ENCODE peak calls at places on chromosomes 3 and 15, in five cellular contexts. K is right cardiac atrium; G is CD4-positive, CD25-positive, alpha-beta regulatory T cell; T is lower lobe of right lung; U is left lung. E is an unnamed sample.

GRCh38 chr3:148459931-148460513 is 237.7 kb upstream of the AGTR1 start:
- ATAC-seq in K (no peak), U (no peak), G (no peak), T (no peak), E (no peak)

GRCh38 chr15:69599271-69599670 is 146.7 kb downstream of the RPLP1 start:
- ATAC-seq in U (no peak), T (no peak), K (no peak), G (no peak), E (no peak)

GRCh38 chr15:69627548-69628158 is 175.0 kb downstream of the RPLP1 start:
- ATAC-seq in U (peak), K (no peak), G (no peak), T (no peak), E (no peak)

GRCh38 chr3:103047640-103048370 is 613.0 kb downstream of the ZPLD1 start:
- ATAC-seq in U (peak), T (no peak), G (no peak), K (no peak), E (no peak)

GRCh38 chr15:60933914-60934885 is 294.9 kb downstream of the RORA start:
- ATAC-seq in U (no peak), T (no peak), K (no peak), G (no peak), E (no peak)

GRCh38 chr3:77039606-77040553 is at the start of gene ROBO2:
- ATAC-seq in G (no peak), K (peak), U (peak), T (peak), E (peak)

GRCh38 chr3:94626599-94626998 is 563.7 kb downstream of the NSUN3 start:
- ATAC-seq in T (no peak), U (no peak), G (no peak), K (no peak), E (no peak)

GRCh38 chr3:151384741-151385174 is at the start of gene P2RY12:
- ATAC-seq in T (peak), U (peak), G (no peak), K (peak), E (no peak)

GRCh38 chr3:68088216-68088615 is 433.8 kb upstream of the SUCLG2 start:
- ATAC-seq in G (peak), K (no peak), U (no peak), T (no peak), E (no peak)

GRCh38 chr3:123295901-123296250 is 94.1 kb downstream of the SEC22A start:
- ATAC-seq in U (no peak), T (no peak), K (no peak), G (no peak), E (no peak)

GRCh38 chr3:52874160-52874701 is 23.1 kb downstream of the STIMATE start:
- ATAC-seq in K (no peak), G (no peak), U (no peak), T (no peak), E (no peak)

GRCh38 chr3:71921036-71921435 is 136.1 kb upstream of the PROK2 start:
- ATAC-seq in T (no peak), K (no peak), U (no peak), G (no peak), E (no peak)

GRCh38 chr15:58749532-58750337 is at the start of gene ADAM10:
- ATAC-seq in T (peak), K (peak), G (peak), U (peak), E (peak)

GRCh38 chr3:125602752-125603649 is 7.7 kb upstream of the OSBPL11 start:
- ATAC-seq in G (no peak), K (peak), U (peak), T (no peak), E (no peak)

GRCh38 chr15:41396111-41396510 is 6.2 kb downstream of the NDUFAF1 start:
- ATAC-seq in T (peak), K (no peak), U (peak), G (no peak), E (no peak)

GRCh38 chr3:190849607-190850006 is 12.9 kb downstream of the GMNC start:
- ATAC-seq in U (no peak), T (no peak), K (no peak), G (no peak), E (no peak)

GRCh38 chr3:107919239-107919638 is 171.6 kb downstream of the CD47 start:
- ATAC-seq in T (no peak), G (no peak), K (no peak), U (no peak), E (no peak)

GRCh38 chr3:49654955-49655556 is 19.1 kb upstream of the APEH start:
- ATAC-seq in G (no peak), K (no peak), U (no peak), T (no peak), E (no peak)

GRCh38 chr15:31758126-31758525 is 272.2 kb upstream of the CHRNA7 start:
- ATAC-seq in G (no peak), K (no peak), U (no peak), T (no peak), E (no peak)

GRCh38 chr15:42094512-42094963 is at the start of gene PLA2G4D:
- ATAC-seq in K (no peak), T (peak), G (no peak), U (peak), E (no peak)

GRCh38 chr3:72724070-72724469 is 124.2 kb downstream of the SHQ1 start:
- ATAC-seq in U (peak), K (no peak), G (no peak), T (peak), E (no peak)

GRCh38 chr15:52284164-52284563 is 11.4 kb downstream of the MYO5C start:
- ATAC-seq in T (no peak), U (no peak), G (no peak), K (no peak), E (no peak)

GRCh38 chr3:14478943-14479550 is 61.1 kb downstream of the GRIP2 start:
- ATAC-seq in K (no peak), G (no peak), T (no peak), U (no peak), E (no peak)

GRCh38 chr3:142943870-142944269 is 19.6 kb downstream of the PAQR9 start:
- ATAC-seq in K (no peak), U (no peak), T (no peak), G (no peak), E (no peak)

GRCh38 chr3:107753494-107753893 is 230.7 kb downstream of the BBX start:
- ATAC-seq in G (peak), T (peak), K (peak), U (peak), E (no peak)

GRCh38 chr15:79240036-79240435 is 42.5 kb upstream of the ANKRD34C start:
- ATAC-seq in T (no peak), G (no peak), K (no peak), U (no peak), E (no peak)

GRCh38 chr15:41498657-41499056 is 5.0 kb downstream of the ITPKA start:
- ATAC-seq in T (no peak), G (no peak), U (no peak), K (no peak), E (no peak)

GRCh38 chr15:41797194-41797593 is 22.9 kb downstream of the MAPKBP1 start:
- ATAC-seq in G (no peak), T (no peak), K (no peak), U (no peak), E (no peak)

DNA sequence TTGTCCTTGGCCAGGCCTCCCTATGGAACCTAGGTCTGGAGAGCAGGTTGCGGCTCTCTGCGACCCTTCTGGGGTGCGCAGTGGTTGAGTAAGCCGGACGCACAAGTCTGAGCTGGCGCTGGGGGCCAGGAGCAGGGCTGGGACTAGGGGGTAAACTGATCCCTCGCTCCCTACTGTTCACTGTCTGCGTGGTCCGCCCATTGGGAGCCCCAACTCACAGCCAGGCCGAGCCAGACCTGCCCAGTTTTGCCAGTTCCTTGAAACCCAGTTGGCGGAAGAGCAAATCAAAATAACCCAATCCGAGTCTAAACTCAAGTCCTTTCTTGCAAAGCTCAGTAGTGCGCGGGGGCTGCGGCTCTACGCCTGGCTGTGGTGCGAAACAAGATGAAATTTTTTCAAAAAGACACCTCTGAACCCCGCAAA is 17.5 kb downstream of the RGMA start:
- ATAC-seq in T (no peak), K (no peak), G (no peak), U (peak), E (no peak)
- H3K4me3 ChIP-seq in T (peak), K (peak), G (no peak), U (peak), E (peak)

GRCh38 chr15:40045572-40046217 is 6.7 kb upstream of the SRP14 start:
- ATAC-seq in U (peak), K (peak), T (no peak), G (no peak), E (peak)
- H3K4me3 ChIP-seq in U (no peak), K (no peak), T (peak), G (no peak), E (no peak)

DNA sequence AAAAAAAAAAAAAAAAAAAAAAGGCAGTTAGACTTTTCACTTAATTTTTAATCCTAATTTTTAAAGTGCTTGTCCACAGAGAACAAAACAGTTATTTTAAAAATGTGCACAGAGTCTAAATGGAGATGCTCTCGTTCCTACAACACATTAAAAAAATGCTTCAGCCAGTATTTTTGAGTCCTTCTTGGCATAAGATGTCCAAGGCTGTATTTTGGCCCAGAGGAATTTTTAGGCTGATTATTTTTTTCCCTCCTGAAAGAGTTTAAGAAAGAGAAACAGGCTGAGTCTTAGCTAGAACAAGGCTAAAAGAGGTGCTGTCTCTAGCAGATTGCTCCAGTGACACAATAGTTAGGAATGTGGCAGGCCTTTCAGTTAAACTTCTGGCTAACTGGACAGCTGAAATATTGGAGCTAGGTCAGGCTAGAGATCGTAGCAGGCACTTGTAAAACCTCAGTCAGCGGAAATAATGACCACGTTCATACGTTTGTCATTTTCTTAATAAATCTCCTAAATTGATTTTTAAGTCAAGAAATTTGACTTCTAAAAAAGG is 271.5 kb upstream of the RARB start:
- ATAC-seq in G (no peak), K (peak), U (peak), T (peak), E (peak)
- H3K4me3 ChIP-seq in G (no peak), K (no peak), U (no peak), T (no peak), E (no peak)

GRCh38 chr15:101625980-101626379 is 26.2 kb downstream of the TM2D3 start:
- ATAC-seq in U (no peak), T (no peak), G (no peak), K (peak), E (no peak)
- H3K4me3 ChIP-seq in U (no peak), T (no peak), G (no peak), K (no peak), E (no peak)

GRCh38 chr15:45635763-45636292 is 999 bp downstream of the SQOR start:
- ATAC-seq in G (no peak), U (no peak), T (no peak), K (no peak), E (no peak)

GRCh38 chr15:45635191-45635638 is 386 bp downstream of the SQOR start:
- ATAC-seq in K (peak), U (peak), G (peak), T (peak), E (peak)

GRCh38 chr15:45638641-45639040 is 3.8 kb downstream of the SQOR start:
- ATAC-seq in K (no peak), G (no peak), U (no peak), T (no peak), E (no peak)

GRCh38 chr15:45634442-45635190 is at the start of gene SQOR:
- ATAC-seq in K (peak), G (peak), U (peak), T (peak), E (peak)

GRCh38 chr15:45637552-45638033 is 2.8 kb downstream of the SQOR start:
- ATAC-seq in U (peak), T (peak), G (peak), K (peak), E (peak)
- H3K4me3 ChIP-seq in U (no peak), T (peak), G (peak), K (peak), E (peak)

GRCh38 chr3:172749201-172749965 is 1.1 kb upstream of the ECT2 start:
- ATAC-seq in K (peak), U (peak), G (no peak), T (peak), E (peak)
- H3K4me3 ChIP-seq in K (peak), U (peak), G (peak), T (peak), E (peak)

GRCh38 chr3:171458857-171459129 is 1.4 kb downstream of the TNIK start:
- ATAC-seq in T (no peak), U (no peak), G (no peak), K (no peak), E (no peak)
- H3K4me3 ChIP-seq in T (peak), U (peak), G (peak), K (peak), E (peak)

GRCh38 chr3:9704343-9705322 is 1.0 kb downstream of the CPNE9 start:
- ATAC-seq in U (peak), K (peak), G (no peak), T (peak), E (peak)
- H3K4me3 ChIP-seq in U (no peak), K (no peak), G (no peak), T (peak), E (peak)

E was measured in gastroesophageal sphincter.